ENCODE peak calls at places on chromosomes 5 and 9, in nine cellular contexts. One of them, this sample, is unnamed.

GRCh38 chr5:57497733-57498132 is 15.1 kb upstream of the ACTBL2 start:
- DNase-seq in CD4-positive, alpha-beta T cell: no peak
- DNase-seq in uterus: no peak
- DNase-seq in testis: no peak
- DNase-seq in AG10803: no peak
- DNase-seq in AG09319: no peak
- DNase-seq in mesothelial cell of epicardium: no peak
- DNase-seq in colonic mucosa: no peak
- DNase-seq in tibial artery: no peak
- DNase-seq in this sample: no peak

GRCh38 chr9:129206401-129206800 is 28.3 kb upstream of the IER5L start:
- DNase-seq in CD4-positive, alpha-beta T cell: no peak
- DNase-seq in uterus: no peak
- DNase-seq in testis: no peak
- DNase-seq in AG10803: no peak
- DNase-seq in AG09319: no peak
- DNase-seq in mesothelial cell of epicardium: no peak
- DNase-seq in colonic mucosa: no peak
- DNase-seq in tibial artery: no peak
- DNase-seq in this sample: no peak

GRCh38 chr9:38254756-38255155 is 137.7 kb upstream of the ALDH1B1 start:
- DNase-seq in CD4-positive, alpha-beta T cell: no peak
- DNase-seq in uterus: no peak
- DNase-seq in testis: no peak
- DNase-seq in AG10803: no peak
- DNase-seq in AG09319: no peak
- DNase-seq in mesothelial cell of epicardium: no peak
- DNase-seq in colonic mucosa: no peak
- DNase-seq in tibial artery: no peak
- DNase-seq in this sample: no peak

GRCh38 chr5:116115163-116115562 is 30.3 kb downstream of the COMMD10 start:
- DNase-seq in CD4-positive, alpha-beta T cell: no peak
- DNase-seq in uterus: no peak
- DNase-seq in testis: no peak
- DNase-seq in AG10803: no peak
- DNase-seq in AG09319: no peak
- DNase-seq in mesothelial cell of epicardium: no peak
- DNase-seq in colonic mucosa: no peak
- DNase-seq in tibial artery: no peak
- DNase-seq in this sample: no peak

GRCh38 chr5:41885286-41885685 is 15.1 kb upstream of the OXCT1 start:
- DNase-seq in CD4-positive, alpha-beta T cell: no peak
- DNase-seq in uterus: no peak
- DNase-seq in testis: no peak
- DNase-seq in AG10803: no peak
- DNase-seq in AG09319: no peak
- DNase-seq in mesothelial cell of epicardium: no peak
- DNase-seq in colonic mucosa: no peak
- DNase-seq in tibial artery: no peak
- DNase-seq in this sample: no peak

GRCh38 chr5:139282195-139282557 is 11.4 kb upstream of the MATR3 start:
- DNase-seq in CD4-positive, alpha-beta T cell: no peak
- DNase-seq in uterus: no peak
- DNase-seq in testis: no peak
- DNase-seq in AG10803: peak
- DNase-seq in AG09319: no peak
- DNase-seq in mesothelial cell of epicardium: no peak
- DNase-seq in colonic mucosa: no peak
- DNase-seq in tibial artery: no peak
- DNase-seq in this sample: no peak

GRCh38 chr9:94827584-94828304 is 101.2 kb downstream of the AOPEP start:
- DNase-seq in CD4-positive, alpha-beta T cell: no peak
- DNase-seq in uterus: no peak
- DNase-seq in testis: peak
- DNase-seq in AG10803: peak
- DNase-seq in AG09319: no peak
- DNase-seq in mesothelial cell of epicardium: no peak
- DNase-seq in colonic mucosa: peak
- DNase-seq in tibial artery: peak
- DNase-seq in this sample: no peak

GRCh38 chr5:146466521-146467349 is 19.6 kb downstream of the TCERG1 start:
- DNase-seq in CD4-positive, alpha-beta T cell: no peak
- DNase-seq in uterus: no peak
- DNase-seq in testis: no peak
- DNase-seq in AG10803: peak
- DNase-seq in AG09319: no peak
- DNase-seq in mesothelial cell of epicardium: no peak
- DNase-seq in colonic mucosa: no peak
- DNase-seq in tibial artery: no peak
- DNase-seq in this sample: no peak

GRCh38 chr9:34612788-34613390 is 992 bp upstream of the RPP25L start:
- DNase-seq in CD4-positive, alpha-beta T cell: peak
- DNase-seq in uterus: peak
- DNase-seq in testis: peak
- DNase-seq in AG10803: peak
- DNase-seq in AG09319: peak
- DNase-seq in mesothelial cell of epicardium: no peak
- DNase-seq in colonic mucosa: peak
- DNase-seq in tibial artery: peak
- DNase-seq in this sample: no peak

GRCh38 chr5:137264573-137264972 is 234.6 kb downstream of the SPOCK1 start:
- DNase-seq in CD4-positive, alpha-beta T cell: no peak
- DNase-seq in uterus: no peak
- DNase-seq in testis: no peak
- DNase-seq in AG10803: peak
- DNase-seq in AG09319: peak
- DNase-seq in mesothelial cell of epicardium: no peak
- DNase-seq in colonic mucosa: no peak
- DNase-seq in tibial artery: no peak
- DNase-seq in this sample: no peak

GRCh38 chr9:94150890-94151660 is 66.8 kb downstream of the PTPDC1 start:
- DNase-seq in CD4-positive, alpha-beta T cell: no peak
- DNase-seq in uterus: no peak
- DNase-seq in testis: no peak
- DNase-seq in AG10803: peak
- DNase-seq in AG09319: no peak
- DNase-seq in mesothelial cell of epicardium: no peak
- DNase-seq in colonic mucosa: no peak
- DNase-seq in tibial artery: no peak
- DNase-seq in this sample: no peak

GRCh38 chr5:112640495-112640894 is 97.2 kb upstream of the APC start:
- DNase-seq in CD4-positive, alpha-beta T cell: no peak
- DNase-seq in uterus: no peak
- DNase-seq in testis: no peak
- DNase-seq in AG10803: peak
- DNase-seq in AG09319: no peak
- DNase-seq in mesothelial cell of epicardium: no peak
- DNase-seq in colonic mucosa: no peak
- DNase-seq in tibial artery: no peak
- DNase-seq in this sample: no peak

GRCh38 chr9:75953218-75953617 is 62.7 kb downstream of the PCSK5 start:
- DNase-seq in CD4-positive, alpha-beta T cell: no peak
- DNase-seq in uterus: no peak
- DNase-seq in testis: no peak
- DNase-seq in AG10803: no peak
- DNase-seq in AG09319: no peak
- DNase-seq in mesothelial cell of epicardium: no peak
- DNase-seq in colonic mucosa: peak
- DNase-seq in tibial artery: no peak
- DNase-seq in this sample: no peak

GRCh38 chr5:134649163-134649916 is 755 bp downstream of the SEC24A start:
- DNase-seq in CD4-positive, alpha-beta T cell: no peak
- DNase-seq in uterus: peak
- DNase-seq in testis: peak
- DNase-seq in AG10803: no peak
- DNase-seq in AG09319: no peak
- DNase-seq in mesothelial cell of epicardium: no peak
- DNase-seq in colonic mucosa: peak
- DNase-seq in tibial artery: peak
- DNase-seq in this sample: no peak

GRCh38 chr5:140114341-140115185 is 654 bp downstream of the PURA start:
- DNase-seq in CD4-positive, alpha-beta T cell: peak
- DNase-seq in uterus: peak
- DNase-seq in testis: peak
- DNase-seq in AG10803: peak
- DNase-seq in AG09319: no peak
- DNase-seq in mesothelial cell of epicardium: peak
- DNase-seq in colonic mucosa: peak
- DNase-seq in tibial artery: peak
- DNase-seq in this sample: no peak

GRCh38 chr9:35689601-35690446 is at the start of gene TPM2:
- DNase-seq in CD4-positive, alpha-beta T cell: no peak
- DNase-seq in uterus: peak
- DNase-seq in testis: peak
- DNase-seq in AG10803: peak
- DNase-seq in AG09319: peak
- DNase-seq in mesothelial cell of epicardium: peak
- DNase-seq in colonic mucosa: peak
- DNase-seq in tibial artery: peak
- DNase-seq in this sample: no peak

GRCh38 chr5:91307023-91307422 is 76.1 kb downstream of the ARRDC3 start:
- DNase-seq in CD4-positive, alpha-beta T cell: no peak
- DNase-seq in uterus: peak
- DNase-seq in testis: no peak
- DNase-seq in AG10803: peak
- DNase-seq in AG09319: peak
- DNase-seq in mesothelial cell of epicardium: no peak
- DNase-seq in colonic mucosa: no peak
- DNase-seq in tibial artery: peak
- DNase-seq in this sample: no peak

GRCh38 chr5:91311697-91312501 is 71.2 kb downstream of the ARRDC3 start:
- DNase-seq in CD4-positive, alpha-beta T cell: peak
- DNase-seq in uterus: peak
- DNase-seq in testis: peak
- DNase-seq in AG10803: peak
- DNase-seq in AG09319: peak
- DNase-seq in mesothelial cell of epicardium: no peak
- DNase-seq in colonic mucosa: peak
- DNase-seq in tibial artery: peak
- DNase-seq in this sample: no peak

GRCh38 chr5:91311168-91311696 is 71.9 kb downstream of the ARRDC3 start:
- DNase-seq in CD4-positive, alpha-beta T cell: no peak
- DNase-seq in uterus: no peak
- DNase-seq in testis: no peak
- DNase-seq in AG10803: no peak
- DNase-seq in AG09319: no peak
- DNase-seq in mesothelial cell of epicardium: no peak
- DNase-seq in colonic mucosa: no peak
- DNase-seq in tibial artery: no peak
- DNase-seq in this sample: no peak

GRCh38 chr5:91312698-91313097 is 70.4 kb downstream of the ARRDC3 start:
- DNase-seq in CD4-positive, alpha-beta T cell: no peak
- DNase-seq in uterus: no peak
- DNase-seq in testis: no peak
- DNase-seq in AG10803: peak
- DNase-seq in AG09319: no peak
- DNase-seq in mesothelial cell of epicardium: no peak
- DNase-seq in colonic mucosa: no peak
- DNase-seq in tibial artery: no peak
- DNase-seq in this sample: no peak
- TF ChIP-seq CTCF in CD4-positive, alpha-beta T cell: no peak
- TF ChIP-seq CTCF in uterus: no peak
- TF ChIP-seq CTCF in testis: no peak
- TF ChIP-seq CTCF in AG10803: no peak
- TF ChIP-seq CTCF in AG09319: no peak
- TF ChIP-seq CTCF in mesothelial cell of epicardium: no peak
- TF ChIP-seq CTCF in colonic mucosa: no peak
- TF ChIP-seq CTCF in tibial artery: no peak
- TF ChIP-seq CTCF in this sample: no peak

GRCh38 chr9:131201856-131202255 is 74.5 kb downstream of the FAM78A start:
- DNase-seq in CD4-positive, alpha-beta T cell: no peak
- DNase-seq in uterus: no peak
- DNase-seq in testis: no peak
- DNase-seq in AG10803: no peak
- DNase-seq in AG09319: no peak
- DNase-seq in mesothelial cell of epicardium: no peak
- DNase-seq in colonic mucosa: no peak
- DNase-seq in tibial artery: no peak
- DNase-seq in this sample: no peak

GRCh38 chr9:131198316-131198715 is 72.9 kb downstream of the NUP214 start:
- DNase-seq in CD4-positive, alpha-beta T cell: no peak
- DNase-seq in uterus: no peak
- DNase-seq in testis: no peak
- DNase-seq in AG10803: no peak
- DNase-seq in AG09319: no peak
- DNase-seq in mesothelial cell of epicardium: no peak
- DNase-seq in colonic mucosa: no peak
- DNase-seq in tibial artery: no peak
- DNase-seq in this sample: no peak

GRCh38 chr9:131204285-131204684 is 72.0 kb downstream of the FAM78A start:
- DNase-seq in CD4-positive, alpha-beta T cell: no peak
- DNase-seq in uterus: no peak
- DNase-seq in testis: no peak
- DNase-seq in AG10803: no peak
- DNase-seq in AG09319: no peak
- DNase-seq in mesothelial cell of epicardium: no peak
- DNase-seq in colonic mucosa: no peak
- DNase-seq in tibial artery: no peak
- DNase-seq in this sample: no peak

GRCh38 chr9:131206495-131206894 is 69.8 kb downstream of the FAM78A start:
- DNase-seq in CD4-positive, alpha-beta T cell: no peak
- DNase-seq in uterus: no peak
- DNase-seq in testis: no peak
- DNase-seq in AG10803: no peak
- DNase-seq in AG09319: no peak
- DNase-seq in mesothelial cell of epicardium: no peak
- DNase-seq in colonic mucosa: no peak
- DNase-seq in tibial artery: no peak
- DNase-seq in this sample: no peak

GRCh38 chr9:131203438-131204219 is 72.7 kb downstream of the FAM78A start:
- DNase-seq in CD4-positive, alpha-beta T cell: no peak
- DNase-seq in uterus: no peak
- DNase-seq in testis: no peak
- DNase-seq in AG10803: no peak
- DNase-seq in AG09319: no peak
- DNase-seq in mesothelial cell of epicardium: no peak
- DNase-seq in colonic mucosa: no peak
- DNase-seq in tibial artery: no peak
- DNase-seq in this sample: no peak
- TF ChIP-seq CTCF in CD4-positive, alpha-beta T cell: peak
- TF ChIP-seq CTCF in uterus: no peak
- TF ChIP-seq CTCF in testis: no peak
- TF ChIP-seq CTCF in AG10803: peak
- TF ChIP-seq CTCF in AG09319: peak
- TF ChIP-seq CTCF in mesothelial cell of epicardium: no peak
- TF ChIP-seq CTCF in colonic mucosa: no peak
- TF ChIP-seq CTCF in tibial artery: no peak
- TF ChIP-seq CTCF in this sample: no peak

GRCh38 chr9:114278881-114279570 is 43.9 kb upstream of the ORM1 start:
- DNase-seq in CD4-positive, alpha-beta T cell: no peak
- DNase-seq in uterus: peak
- DNase-seq in testis: no peak
- DNase-seq in AG10803: peak
- DNase-seq in AG09319: no peak
- DNase-seq in mesothelial cell of epicardium: no peak
- DNase-seq in colonic mucosa: no peak
- DNase-seq in tibial artery: peak
- DNase-seq in this sample: no peak
- TF ChIP-seq CTCF in CD4-positive, alpha-beta T cell: no peak
- TF ChIP-seq CTCF in uterus: no peak
- TF ChIP-seq CTCF in testis: no peak
- TF ChIP-seq CTCF in AG10803: no peak
- TF ChIP-seq CTCF in AG09319: no peak
- TF ChIP-seq CTCF in mesothelial cell of epicardium: no peak
- TF ChIP-seq CTCF in colonic mucosa: no peak
- TF ChIP-seq CTCF in tibial artery: no peak
- TF ChIP-seq CTCF in this sample: no peak

GRCh38 chr9:16870606-16871357 is at the start of gene BNC2:
- DNase-seq in CD4-positive, alpha-beta T cell: no peak
- DNase-seq in uterus: peak
- DNase-seq in testis: peak
- DNase-seq in AG10803: peak
- DNase-seq in AG09319: no peak
- DNase-seq in mesothelial cell of epicardium: peak
- DNase-seq in colonic mucosa: peak
- DNase-seq in tibial artery: peak
- DNase-seq in this sample: no peak
- TF ChIP-seq CTCF in CD4-positive, alpha-beta T cell: no peak
- TF ChIP-seq CTCF in uterus: no peak
- TF ChIP-seq CTCF in testis: no peak
- TF ChIP-seq CTCF in AG10803: no peak
- TF ChIP-seq CTCF in AG09319: peak
- TF ChIP-seq CTCF in mesothelial cell of epicardium: no peak
- TF ChIP-seq CTCF in colonic mucosa: no peak
- TF ChIP-seq CTCF in tibial artery: no peak
- TF ChIP-seq CTCF in this sample: no peak